ENCODE peak calls at places on chromosome 1, in ten cellular contexts. B is HS-5; V is AG09309; R is NCI-H1694; G is stimulated activated CD4-positive, alpha-beta T cell treated with anti-CD3 and anti-CD28 coated beads, TNF-alpha, amount 100 ng/mL, for 1 hour; N is frontal cortex; F is GM12864; K is NCI-H2171; X is cardiac muscle cell; L is HuH-7. H is an unnamed sample.

GRCh38 chr1:192565946-192566345 is 9.6 kb upstream of the RGS1 start:
- DNase-seq in N (no peak), L (no peak), X (no peak), G (no peak), V (no peak), R (no peak), K (no peak), F (no peak), B (no peak), H (no peak)

GRCh38 chr1:61182049-61182448 is 99.7 kb downstream of the NFIA start:
- DNase-seq in K (no peak), R (no peak), V (no peak), N (no peak), X (peak), B (no peak), F (no peak), G (no peak), L (no peak), H (no peak)

GRCh38 chr1:221740941-221741363 is 937 bp downstream of the DUSP10 start:
- DNase-seq in G (no peak), F (no peak), K (no peak), X (no peak), V (no peak), N (no peak), R (no peak), L (no peak), B (no peak), H (no peak)

GRCh38 chr1:28437924-28438699 is 67.7 kb upstream of the RCC1 start:
- DNase-seq in B (peak), G (no peak), L (peak), N (peak), R (no peak), V (peak), X (peak), K (no peak), F (no peak), H (peak)

GRCh38 chr1:208233546-208233945 is 10.6 kb downstream of the PLXNA2 start:
- DNase-seq in B (no peak), K (no peak), N (no peak), F (no peak), R (no peak), L (no peak), G (no peak), X (no peak), V (no peak), H (peak)

GRCh38 chr1:201546093-201546492 is 7.2 kb downstream of the NAV1 start:
- DNase-seq in X (no peak), G (no peak), F (no peak), K (no peak), R (peak), B (no peak), V (no peak), L (peak), N (no peak), H (no peak)

GRCh38 chr1:178634445-178634844 is 90.6 kb upstream of the RALGPS2 start:
- DNase-seq in R (no peak), N (no peak), K (no peak), B (no peak), V (no peak), L (no peak), X (no peak), G (no peak), F (no peak), H (no peak)

GRCh38 chr1:227225715-227226346 is 92.5 kb downstream of the CDC42BPA start:
- DNase-seq in K (no peak), R (no peak), L (no peak), V (peak), N (no peak), F (no peak), B (peak), X (peak), G (no peak), H (no peak)

GRCh38 chr1:10308001-10308400 is 90.9 kb upstream of the PGD start:
- DNase-seq in X (no peak), R (no peak), K (no peak), B (no peak), G (no peak), F (no peak), V (no peak), N (no peak), L (no peak), H (no peak)

GRCh38 chr1:36486436-36487335 is 4.0 kb upstream of the CSF3R start:
- DNase-seq in F (no peak), L (peak), X (peak), G (no peak), V (no peak), R (no peak), N (no peak), K (no peak), B (no peak), H (peak)